ENCODE peak calls at places on chromosome 7, in eight cellular contexts. O is stimulated activated CD8-positive, alpha-beta memory T cell treated with anti-CD3 and anti-CD28 coated beads, Interleukin-4, amount 100 ng/mL, for 1 hour; T is HAP-1; H is stimulated activated naive B cell treated with anti-CD40 and anti-IgM and Interleukin-4, amounts not matched to agents 10 μg/mL and 1 μg/mL and 100 μg/mL, for 72 hours; B is substantia nigra; C is memory B cell; S is NCI-H1417; K is HCT116. Q is an unnamed sample.
A peak's percentile ranks its signal among the peaks of the same experiment; 100 is the strongest.

GRCh38 chr7:71706576-71706975 is 574.6 kb downstream of the GALNT17 start:
- DNase-seq in O (no peak), T (no peak), H (no peak), B (no peak), C (no peak), S (no peak), K (no peak), Q (no peak)

GRCh38 chr7:151312831-151313809 is 28.5 kb upstream of the NUB1 start:
- DNase-seq in O (no peak), T (no peak), H (no peak), B (no peak), C (no peak), S (no peak), K (no peak), Q (no peak)

GRCh38 chr7:111529507-111530355 is 32.6 kb downstream of the IMMP2L start:
- DNase-seq in O (no peak), T (no peak), H (no peak), B (no peak), C (no peak), S (no peak), K (no peak), Q (no peak)

GRCh38 chr7:110827287-110827855 is 263.6 kb upstream of the LRRN3 start:
- DNase-seq in O (no peak), T (peak; percentile 99), H (no peak), B (no peak), C (no peak), S (no peak), K (no peak), Q (no peak)

GRCh38 chr7:17520941-17521340 is 222.5 kb downstream of the AHR start:
- DNase-seq in O (no peak), T (no peak), H (no peak), B (no peak), C (no peak), S (no peak), K (no peak), Q (no peak)

GRCh38 chr7:15403315-15403714 is 158.5 kb downstream of the AGMO start:
- DNase-seq in O (no peak), T (no peak), H (no peak), B (no peak), C (no peak), S (no peak), K (no peak), Q (no peak)

GRCh38 chr7:98105942-98106544 is 619 bp upstream of the LMTK2 start:
- DNase-seq in O (no peak), T (no peak), H (no peak), B (no peak), C (no peak), S (no peak), K (no peak), Q (no peak)

GRCh38 chr7:79619216-79619615 is 165.7 kb upstream of the MAGI2 start:
- DNase-seq in O (no peak), T (no peak), H (no peak), B (no peak), C (no peak), S (no peak), K (no peak), Q (no peak)

GRCh38 chr7:46486264-46487206 is 565.5 kb upstream of the IGFBP3 start:
- DNase-seq in O (no peak), T (no peak), H (no peak), B (no peak), C (no peak), S (no peak), K (no peak), Q (no peak)

GRCh38 chr7:154255324-154255723 is 203.1 kb downstream of the DPP6 start:
- DNase-seq in O (no peak), T (no peak), H (no peak), B (no peak), C (no peak), S (no peak), K (no peak), Q (no peak)

GRCh38 chr7:114818501-114818900 is 103.4 kb upstream of the MDFIC start:
- DNase-seq in O (no peak), T (no peak), H (no peak), B (no peak), C (no peak), S (no peak), K (peak; percentile 22), Q (no peak)

GRCh38 chr7:77933394-77933793 is 134.8 kb downstream of the PHTF2 start:
- DNase-seq in O (no peak), T (peak; percentile 49), H (no peak), B (no peak), C (no peak), S (no peak), K (peak; percentile 22), Q (no peak)

GRCh38 chr7:41103331-41103730 is 599.6 kb downstream of the INHBA start:
- DNase-seq in O (no peak), T (no peak), H (peak; percentile 29), B (no peak), C (no peak), S (no peak), K (no peak), Q (no peak)

GRCh38 chr7:143321734-143322133 is 5.8 kb downstream of the CLCN1 start:
- DNase-seq in O (no peak), T (no peak), H (no peak), B (no peak), C (no peak), S (no peak), K (no peak), Q (no peak)

GRCh38 chr7:70574970-70575799 is 556.8 kb upstream of the GALNT17 start:
- DNase-seq in O (no peak), T (no peak), H (no peak), B (no peak), C (no peak), S (peak; percentile 73), K (no peak), Q (no peak)

GRCh38 chr7:134948736-134949135 is 37.6 kb upstream of the AGBL3 start:
- DNase-seq in O (no peak), T (no peak), H (no peak), B (no peak), C (no peak), S (no peak), K (no peak), Q (no peak)

GRCh38 chr7:120053390-120053961 is 219.5 kb upstream of the KCND2 start:
- DNase-seq in O (no peak), T (no peak), H (no peak), B (no peak), C (no peak), S (no peak), K (no peak), Q (no peak)

GRCh38 chr7:116052006-116052405 is 21.4 kb upstream of the TFEC start:
- DNase-seq in O (no peak), T (no peak), H (no peak), B (no peak), C (no peak), S (no peak), K (no peak), Q (no peak)

GRCh38 chr7:106883627-106884026 is 18.5 kb downstream of the PIK3CG start:
- DNase-seq in O (no peak), T (no peak), H (no peak), B (no peak), C (no peak), S (no peak), K (no peak), Q (no peak)

Q was measured in activated T-helper 9 cell treated with anti-CD3 and anti-CD28 coated beads, Interleukin-2, amount 50 U/mL, for 16 hours.